ENCODE peak calls at places on chromosomes 7 and 10, in six cellular contexts. J is DMS 273 treated with DMSO at 0.1 percent for 48 hours, G is NCI-H146, K is NCI-H2107, D is posterior vena cava, X is GM12865. F is an unnamed sample.

GRCh38 chr7:127366680-127367079 is 25.8 kb downstream of the ZNF800 start:
- DNase-seq in J (no peak), K (no peak), G (no peak), X (no peak), D (no peak), F (no peak)

GRCh38 chr7:108234281-108234680 is 104.1 kb upstream of the LAMB4 start:
- DNase-seq in G (no peak), J (no peak), K (no peak), D (no peak), X (no peak), F (peak)

GRCh38 chr10:97915346-97915745 is 65.7 kb downstream of the GOLGA7B start:
- DNase-seq in K (no peak), J (peak), X (no peak), G (no peak), D (no peak), F (no peak)

GRCh38 chr10:11685787-11686218 is 56.4 kb upstream of the ECHDC3 start:
- DNase-seq in K (no peak), J (peak), G (peak), X (peak), D (peak), F (no peak)

GRCh38 chr7:80078159-80078731 is 56.4 kb upstream of the GNAI1 start:
- DNase-seq in X (no peak), J (no peak), K (no peak), G (no peak), D (no peak), F (peak)

GRCh38 chr10:12322583-12323131 is 26.7 kb upstream of the CAMK1D start:
- DNase-seq in G (no peak), D (peak), K (no peak), X (no peak), J (no peak), F (no peak)

GRCh38 chr7:107995184-107996071 is 7.5 kb downstream of the LAMB1 start:
- DNase-seq in J (peak), K (no peak), X (no peak), G (peak), D (no peak), F (peak)

GRCh38 chr7:28298870-28299484 is 113.3 kb upstream of the CREB5 start:
- DNase-seq in K (peak), D (no peak), J (peak), X (no peak), G (peak), F (peak)

GRCh38 chr10:89600041-89600440 is 45.0 kb downstream of the PANK1 start:
- DNase-seq in X (no peak), G (no peak), J (no peak), D (no peak), K (no peak), F (no peak)

GRCh38 chr10:103445767-103446567 is 6.2 kb downstream of the CALHM2 start:
- DNase-seq in J (no peak), D (peak), X (no peak), K (no peak), G (no peak), F (peak)

GRCh38 chr7:136868496-136869005 is at the start of gene CHRM2:
- DNase-seq in G (no peak), J (no peak), D (no peak), K (no peak), X (no peak), F (peak)

GRCh38 chr7:12939694-12940093 is 252.3 kb downstream of the ARL4A start:
- DNase-seq in D (no peak), J (no peak), G (no peak), X (no peak), K (no peak), F (no peak)

GRCh38 chr10:131725736-131726459 is 174.9 kb upstream of the PPP2R2D start:
- DNase-seq in J (no peak), D (peak), X (no peak), G (no peak), K (no peak), F (no peak)

GRCh38 chr10:55500931-55501559 is 700.0 kb upstream of the PCDH15 start:
- DNase-seq in K (no peak), X (peak), D (no peak), J (no peak), G (peak), F (no peak)

GRCh38 chr10:28294169-28294532 is 8.7 kb downstream of the MPP7 start:
- DNase-seq in D (no peak), G (no peak), J (no peak), X (no peak), K (no peak), F (no peak)

GRCh38 chr7:73904219-73905136 is 43.5 kb downstream of the TMEM270 start:
- DNase-seq in J (no peak), G (no peak), X (no peak), K (no peak), D (peak), F (peak)

GRCh38 chr10:57897611-57898010 is 370.1 kb downstream of the IPMK start:
- DNase-seq in J (no peak), G (no peak), K (no peak), D (no peak), X (no peak), F (no peak)

GRCh38 chr10:2658780-2659179 is 408.6 kb upstream of the PFKP start:
- DNase-seq in D (no peak), X (no peak), K (no peak), G (no peak), J (no peak), F (no peak)

GRCh38 chr7:87147500-87147899 is 4.8 kb upstream of the DMTF1 start:
- DNase-seq in D (no peak), K (no peak), G (no peak), X (no peak), J (peak), F (no peak)

GRCh38 chr10:112739219-112739969 is 210.7 kb upstream of the TCF7L2 start:
- DNase-seq in J (no peak), K (no peak), X (no peak), G (no peak), D (no peak), F (no peak)

GRCh38 chr10:70921285-70921684 is 32.9 kb upstream of the PCBD1 start:
- DNase-seq in J (no peak), K (no peak), X (no peak), G (no peak), D (no peak), F (no peak)

GRCh38 chr7:25391295-25391861 is 163.1 kb upstream of the NPVF start:
- DNase-seq in D (no peak), K (no peak), X (no peak), G (no peak), J (no peak), F (peak)

GRCh38 chr10:48251152-48251524 is 23.4 kb downstream of the FRMPD2 start:
- DNase-seq in G (no peak), K (peak), D (no peak), J (no peak), X (no peak), F (peak)

GRCh38 chr7:127253289-127254162 is 785 bp upstream of the GRM8 start:
- DNase-seq in K (peak), G (peak), J (no peak), X (peak), D (peak), F (peak)

GRCh38 chr10:13018171-13018570 is 16.7 kb upstream of the CCDC3 start:
- DNase-seq in J (no peak), X (no peak), G (no peak), D (no peak), K (no peak), F (no peak)

GRCh38 chr7:84194484-84195260 is at the start of gene SEMA3A:
- DNase-seq in X (peak), K (peak), G (no peak), D (no peak), J (peak), F (peak)